ENCODE peak calls at places on chromosome 13, in four cellular contexts. M, G, D and F are unnamed samples.

GRCh38 chr13:23868521-23868920 is 20.7 kb downstream of the MIPEP start:
- DNase-seq in G (peak), M (no peak), D (no peak), F (peak)

GRCh38 chr13:76791290-76791664 is 94.9 kb downstream of the KCTD12 start:
- DNase-seq in G (peak), D (no peak), M (no peak), F (no peak)

GRCh38 chr13:22173605-22174004 is 502.7 kb downstream of the FGF9 start:
- DNase-seq in D (no peak), M (no peak), G (no peak), F (peak)

GRCh38 chr13:48403151-48403631 is 9.7 kb downstream of the LPAR6 start:
- DNase-seq in D (peak), G (no peak), M (no peak), F (no peak)

GRCh38 chr13:52786747-52787146 is 47.1 kb upstream of the CNMD start:
- DNase-seq in D (no peak), M (no peak), G (peak), F (no peak)

GRCh38 chr13:29577135-29578051 is 18.1 kb downstream of the SLC7A1 start:
- DNase-seq in M (no peak), D (no peak), G (no peak), F (no peak)

GRCh38 chr13:102779426-102780159 is 6.0 kb upstream of the TEX30 start:
- DNase-seq in G (no peak), D (peak), M (no peak), F (no peak)

GRCh38 chr13:104961246-104961645 is 1574.2 kb downstream of the EFNB2 start:
- DNase-seq in D (no peak), G (no peak), M (no peak), F (no peak)

GRCh38 chr13:101258071-101258470 is 158.2 kb downstream of the NALCN start:
- DNase-seq in G (peak), D (no peak), M (no peak), F (peak)

GRCh38 chr13:41188584-41188983 is 5.8 kb downstream of the KBTBD7 start:
- DNase-seq in D (no peak), M (no peak), G (no peak), F (peak)

GRCh38 chr13:44573071-44573470 is 3.1 kb downstream of the TSC22D1 start:
- DNase-seq in M (no peak), G (no peak), D (no peak), F (no peak)

DNA sequence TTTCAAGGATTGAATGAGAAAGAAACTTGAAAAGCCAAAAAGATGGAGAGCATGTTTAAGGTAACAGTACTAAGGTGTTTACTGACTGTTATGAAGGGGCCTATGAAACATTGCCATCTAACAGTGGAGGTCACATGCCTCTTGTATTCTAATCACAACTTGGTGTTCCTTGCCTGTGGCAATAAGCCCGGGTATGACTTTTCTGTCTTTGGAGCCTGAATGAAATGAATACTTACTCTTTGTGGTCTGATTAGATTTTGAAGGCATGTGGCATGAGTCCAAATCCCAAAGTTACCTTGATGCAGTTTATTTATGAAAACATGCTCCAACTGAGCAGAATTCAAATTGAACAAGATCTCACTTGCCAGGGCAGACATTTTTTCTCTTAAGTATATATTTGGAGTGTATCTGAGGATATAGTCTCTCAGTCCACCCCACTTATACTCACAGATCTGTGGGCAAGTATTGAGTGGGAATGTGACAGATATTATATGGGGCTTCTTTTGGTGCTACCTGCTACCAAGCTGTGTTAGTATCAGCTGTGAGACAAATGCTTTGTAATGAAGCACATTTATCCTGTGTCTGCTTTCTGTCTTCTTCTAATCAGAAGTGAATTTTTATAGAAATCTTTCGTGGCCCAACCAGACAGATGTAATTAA is 67.5 kb downstream of the B3GLCT start:
- DNase-seq in M (no peak), D (no peak), G (peak), F (no peak)
- H3K4me3 ChIP-seq in M (no peak), D (no peak), G (no peak), F (no peak)

DNA sequence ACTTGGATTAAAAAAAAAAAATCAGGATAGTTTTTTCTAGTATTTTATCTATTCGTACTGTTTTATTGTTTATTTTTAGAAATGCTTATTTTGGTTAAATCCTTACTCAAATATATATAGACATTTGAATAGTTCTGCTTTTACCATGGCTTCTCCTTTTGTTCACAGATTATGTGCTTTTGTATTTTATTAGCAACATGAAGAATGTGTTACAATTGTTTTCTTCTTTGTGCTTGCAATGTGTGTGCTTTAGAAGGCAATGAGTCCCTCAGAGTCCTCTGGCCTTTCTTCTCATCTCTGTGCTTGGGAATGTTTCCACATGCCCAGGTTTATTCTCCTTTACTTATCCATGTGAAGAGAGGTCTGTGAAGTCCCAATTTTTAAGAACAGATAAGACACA is 324.0 kb downstream of the KCNRG start:
- DNase-seq in M (no peak), G (no peak), D (no peak), F (no peak)
- H3K4me3 ChIP-seq in M (no peak), G (no peak), D (no peak), F (no peak)

GRCh38 chr13:39565036-39565949 is 37.7 kb downstream of the LHFPL6 start:
- DNase-seq in D (no peak), G (peak), M (no peak), F (peak)
- H3K4me3 ChIP-seq in D (no peak), G (peak), M (no peak), F (peak)

DNA sequence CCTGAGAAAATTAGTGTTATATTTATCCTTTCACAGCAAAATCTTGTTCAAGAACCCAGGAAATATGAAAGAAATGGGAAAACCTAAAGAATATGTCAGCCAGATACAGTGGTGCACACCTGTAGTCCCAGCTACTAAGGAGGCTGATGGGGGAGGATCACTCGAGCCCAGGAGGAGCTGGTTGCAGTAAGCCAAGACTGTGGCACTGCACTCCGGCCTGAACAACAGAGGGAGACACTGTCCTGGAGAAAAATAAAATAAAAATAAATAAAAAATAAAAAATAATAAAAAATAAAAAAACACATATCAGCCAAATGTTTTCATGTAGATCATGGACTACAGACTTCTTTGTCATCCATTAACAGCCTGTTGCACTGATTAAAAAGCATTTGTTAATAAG is 244.8 kb upstream of the KLHL1 start:
- DNase-seq in G (no peak), D (peak), M (no peak), F (no peak)
- H3K4me3 ChIP-seq in G (no peak), D (no peak), M (no peak), F (no peak)

DNA sequence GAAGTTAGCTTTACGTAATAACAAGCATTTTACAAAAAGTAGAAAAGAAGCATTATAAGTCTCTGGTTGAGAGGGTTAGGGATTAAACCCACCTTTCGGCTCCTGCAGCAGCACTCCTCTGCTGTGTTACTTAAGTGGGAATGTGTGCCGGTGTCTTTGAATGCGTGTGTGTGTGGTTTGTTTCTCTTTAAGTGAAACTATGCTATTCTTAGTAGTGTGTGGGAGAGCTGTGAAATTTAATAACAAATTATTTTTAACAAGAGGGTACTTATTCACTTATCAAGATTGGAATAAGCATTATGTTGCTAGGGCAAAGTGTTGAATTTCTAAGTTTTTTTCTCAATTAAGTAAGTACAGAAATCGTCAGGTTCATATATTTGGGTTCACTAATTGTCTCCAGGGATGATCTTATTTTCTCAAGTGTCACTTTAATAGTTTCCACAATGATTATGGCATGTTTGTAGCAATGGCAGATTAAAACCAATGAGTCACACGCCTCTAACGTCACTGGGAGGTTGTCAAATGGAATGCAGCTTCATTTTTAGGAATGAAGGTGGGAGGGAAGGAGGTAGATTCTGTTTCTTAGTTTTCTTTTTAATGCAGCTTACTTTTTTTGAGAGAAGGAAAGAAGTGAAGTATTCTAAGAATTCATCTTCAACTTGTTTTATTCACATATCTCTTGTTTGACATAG is 151.3 kb downstream of the LMO7 start:
- DNase-seq in M (no peak), G (peak), D (no peak), F (peak)
- H3K4me3 ChIP-seq in M (no peak), G (no peak), D (no peak), F (no peak)

GRCh38 chr13:51614350-51614786 is 30.1 kb downstream of the WDFY2 start:
- DNase-seq in G (no peak), D (peak), M (no peak), F (no peak)
- H3K4me3 ChIP-seq in G (no peak), D (no peak), M (no peak), F (no peak)